ENCODE peak calls at places on chromosomes 12 and 14, in five cellular contexts. One of them, this sample, is unnamed.

GRCh38 chr14:20219033-20219432 is 4.5 kb upstream of the OR11H6 start:
- DNase-seq in breast epithelium: no peak
- DNase-seq in choroid plexus epithelial cell: no peak
- DNase-seq in WTC11: no peak
- DNase-seq in right atrium auricular region: no peak
- DNase-seq in this sample: no peak

GRCh38 chr14:69141550-69141949 is 11.4 kb downstream of the DCAF5 start:
- DNase-seq in breast epithelium: no peak
- DNase-seq in choroid plexus epithelial cell: no peak
- DNase-seq in WTC11: no peak
- DNase-seq in right atrium auricular region: no peak
- DNase-seq in this sample: no peak

GRCh38 chr14:21734457-21735074 is 60.9 kb upstream of the OR4E1 start:
- DNase-seq in breast epithelium: no peak
- DNase-seq in choroid plexus epithelial cell: peak
- DNase-seq in WTC11: no peak
- DNase-seq in right atrium auricular region: no peak
- DNase-seq in this sample: no peak

GRCh38 chr14:100155881-100156645 is 3.4 kb downstream of the DEGS2 start:
- DNase-seq in breast epithelium: peak
- DNase-seq in choroid plexus epithelial cell: no peak
- DNase-seq in WTC11: no peak
- DNase-seq in right atrium auricular region: no peak
- DNase-seq in this sample: no peak

GRCh38 chr12:66052988-66053615 is 77.4 kb downstream of the LLPH start:
- DNase-seq in breast epithelium: no peak
- DNase-seq in choroid plexus epithelial cell: no peak
- DNase-seq in WTC11: no peak
- DNase-seq in right atrium auricular region: no peak
- DNase-seq in this sample: no peak

GRCh38 chr12:94205738-94206310 is 57.4 kb downstream of the PLXNC1 start:
- DNase-seq in breast epithelium: no peak
- DNase-seq in choroid plexus epithelial cell: no peak
- DNase-seq in WTC11: no peak
- DNase-seq in right atrium auricular region: no peak
- DNase-seq in this sample: no peak

GRCh38 chr12:60035835-60036234 is 440.0 kb downstream of the SLC16A7 start:
- DNase-seq in breast epithelium: no peak
- DNase-seq in choroid plexus epithelial cell: no peak
- DNase-seq in WTC11: no peak
- DNase-seq in right atrium auricular region: no peak
- DNase-seq in this sample: no peak

GRCh38 chr12:132174703-132175490 is 30.6 kb downstream of the NOC4L start:
- DNase-seq in breast epithelium: no peak
- DNase-seq in choroid plexus epithelial cell: no peak
- DNase-seq in WTC11: no peak
- DNase-seq in right atrium auricular region: no peak
- DNase-seq in this sample: no peak

GRCh38 chr12:75908961-75909699 is 122.4 kb downstream of the PHLDA1 start:
- DNase-seq in breast epithelium: peak
- DNase-seq in choroid plexus epithelial cell: peak
- DNase-seq in WTC11: no peak
- DNase-seq in right atrium auricular region: peak
- DNase-seq in this sample: no peak

GRCh38 chr12:122282066-122282465 is 15.8 kb upstream of the VPS33A start:
- DNase-seq in breast epithelium: no peak
- DNase-seq in choroid plexus epithelial cell: peak
- DNase-seq in WTC11: no peak
- DNase-seq in right atrium auricular region: no peak
- DNase-seq in this sample: no peak

GRCh38 chr14:73633517-73634332 is 11.1 kb upstream of the DNAL1 start:
- DNase-seq in breast epithelium: peak
- DNase-seq in choroid plexus epithelial cell: peak
- DNase-seq in WTC11: peak
- DNase-seq in right atrium auricular region: peak
- DNase-seq in this sample: no peak

GRCh38 chr14:105364100-105364708 is 34.1 kb upstream of the TEX22 start:
- DNase-seq in breast epithelium: no peak
- DNase-seq in choroid plexus epithelial cell: peak
- DNase-seq in WTC11: no peak
- DNase-seq in right atrium auricular region: no peak
- DNase-seq in this sample: no peak

GRCh38 chr14:72305555-72305954 is 373.3 kb downstream of the RGS6 start:
- DNase-seq in breast epithelium: no peak
- DNase-seq in choroid plexus epithelial cell: no peak
- DNase-seq in WTC11: no peak
- DNase-seq in right atrium auricular region: no peak
- DNase-seq in this sample: no peak

GRCh38 chr12:38488866-38489265 is 172.3 kb downstream of the ALG10B start:
- DNase-seq in breast epithelium: no peak
- DNase-seq in choroid plexus epithelial cell: no peak
- DNase-seq in WTC11: no peak
- DNase-seq in right atrium auricular region: no peak
- DNase-seq in this sample: no peak

GRCh38 chr14:23009939-23010718 is at the start of gene C14orf93:
- DNase-seq in breast epithelium: peak
- DNase-seq in choroid plexus epithelial cell: peak
- DNase-seq in WTC11: peak
- DNase-seq in right atrium auricular region: peak
- DNase-seq in this sample: no peak

GRCh38 chr14:70649803-70650202 is 8.1 kb downstream of the TTC9 start:
- DNase-seq in breast epithelium: no peak
- DNase-seq in choroid plexus epithelial cell: no peak
- DNase-seq in WTC11: no peak
- DNase-seq in right atrium auricular region: no peak
- DNase-seq in this sample: no peak

DNA sequence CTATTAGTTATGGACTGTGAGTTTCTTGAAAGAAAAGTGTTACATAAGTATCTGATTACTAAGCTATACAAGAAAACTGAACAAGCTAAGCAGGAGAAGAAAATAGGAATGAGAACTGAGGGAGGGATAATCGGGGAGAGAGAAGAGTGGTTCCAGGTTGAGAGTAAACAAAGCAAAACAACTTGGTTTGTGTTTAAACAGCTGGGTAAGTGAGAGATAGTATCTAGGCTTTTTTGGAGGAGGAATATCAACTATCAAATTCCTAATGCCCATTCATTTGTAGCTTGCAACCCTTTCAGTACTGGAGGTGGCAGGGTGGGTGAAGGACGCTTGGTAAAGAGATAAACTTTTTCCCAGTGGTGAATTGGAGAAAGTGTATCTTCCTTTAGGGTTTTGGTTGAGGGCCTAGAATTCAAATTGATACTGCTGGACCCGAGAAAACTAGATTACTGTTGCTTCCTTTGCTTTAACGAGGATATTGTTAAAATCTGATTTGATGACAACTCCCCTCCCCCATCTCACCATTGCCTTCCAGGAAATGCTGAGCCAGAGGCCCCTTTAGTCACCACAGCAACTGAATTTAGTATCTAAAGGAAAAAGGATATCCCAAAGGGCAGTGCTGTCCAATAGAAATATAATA is 2.0 kb upstream of the SLC2A3 start:
- DNase-seq in breast epithelium: no peak
- DNase-seq in choroid plexus epithelial cell: peak
- DNase-seq in WTC11: no peak
- DNase-seq in right atrium auricular region: no peak
- DNase-seq in this sample: no peak
- TF ChIP-seq CTCF in breast epithelium: no peak
- TF ChIP-seq CTCF in choroid plexus epithelial cell: peak
- TF ChIP-seq CTCF in WTC11: no peak
- TF ChIP-seq CTCF in right atrium auricular region: no peak
- TF ChIP-seq CTCF in this sample: no peak

DNA sequence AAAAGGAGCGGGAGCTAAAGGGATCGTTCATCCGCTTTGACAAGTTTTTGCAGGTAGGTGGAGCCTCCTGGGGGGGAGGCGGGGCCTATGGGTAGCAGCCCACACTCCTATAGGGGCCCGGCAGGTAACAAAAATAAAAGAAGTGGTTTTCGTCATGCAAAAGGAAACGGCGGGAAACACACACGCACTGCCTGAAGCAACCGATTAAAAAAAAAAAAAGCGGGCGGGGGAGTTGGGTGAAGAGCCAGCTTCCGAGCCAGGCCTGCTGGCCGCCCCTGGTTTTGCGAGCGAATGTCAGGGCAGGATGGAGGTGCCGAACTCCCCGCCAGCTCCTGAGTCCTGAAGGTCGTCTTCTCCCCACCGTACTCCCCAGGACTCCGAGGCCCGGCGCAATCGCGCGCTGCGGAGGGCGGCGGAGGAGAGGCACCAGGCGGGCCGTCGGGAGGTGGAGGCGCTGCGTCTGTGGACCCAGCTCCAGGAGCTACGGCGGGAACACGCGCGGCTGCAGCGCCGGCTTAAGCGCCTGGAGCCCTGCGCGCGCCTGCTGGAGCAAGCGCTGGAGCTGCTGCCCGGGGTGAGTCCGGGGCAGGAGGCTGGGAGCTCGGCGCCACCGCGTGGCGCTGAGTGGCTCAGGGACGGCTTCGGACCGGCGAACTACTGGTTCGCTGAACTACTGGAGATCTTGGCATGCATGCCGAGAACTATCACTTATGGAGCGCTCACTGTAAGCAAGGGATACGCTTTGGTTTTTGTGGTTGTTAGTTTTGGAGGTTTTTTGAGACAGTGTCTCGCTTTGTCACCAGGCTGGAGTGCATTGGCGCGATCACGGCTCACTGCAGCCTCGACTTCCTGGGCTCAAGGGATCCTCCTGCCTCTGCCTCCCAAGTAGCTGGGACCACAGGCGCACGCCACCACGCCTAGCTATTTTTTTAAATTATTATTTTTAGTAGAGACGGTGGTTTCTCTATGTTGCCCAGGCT is 3.6 kb downstream of the CFAP73 start:
- DNase-seq in breast epithelium: peak
- DNase-seq in choroid plexus epithelial cell: peak
- DNase-seq in WTC11: peak
- DNase-seq in right atrium auricular region: peak
- DNase-seq in this sample: no peak
- TF ChIP-seq CTCF in breast epithelium: peak
- TF ChIP-seq CTCF in choroid plexus epithelial cell: peak
- TF ChIP-seq CTCF in WTC11: no peak
- TF ChIP-seq CTCF in right atrium auricular region: no peak
- TF ChIP-seq CTCF in this sample: no peak

DNA sequence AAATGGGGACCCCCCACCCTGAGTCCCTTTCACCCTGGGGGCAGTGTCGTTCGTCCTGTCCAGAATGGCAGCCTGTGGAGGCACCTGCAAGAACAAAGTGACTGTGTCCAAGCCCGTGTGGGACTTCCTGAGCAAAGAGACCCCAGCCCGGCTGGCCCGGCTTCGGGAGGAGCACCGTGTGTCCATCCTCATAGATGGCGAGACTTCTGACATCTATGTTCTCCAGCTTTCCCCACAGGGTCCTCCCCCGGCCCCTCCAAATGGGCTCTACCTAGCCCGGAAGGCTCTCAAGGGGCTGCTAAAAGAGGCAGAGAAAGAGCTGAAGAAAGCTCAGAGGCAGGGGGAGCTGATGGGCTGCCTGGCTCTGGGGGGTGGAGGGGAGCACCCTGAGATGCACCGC is 2.2 kb downstream of the DTX3 start:
- DNase-seq in breast epithelium: no peak
- DNase-seq in choroid plexus epithelial cell: no peak
- DNase-seq in WTC11: no peak
- DNase-seq in right atrium auricular region: no peak
- DNase-seq in this sample: no peak
- TF ChIP-seq CTCF in breast epithelium: no peak
- TF ChIP-seq CTCF in choroid plexus epithelial cell: no peak
- TF ChIP-seq CTCF in WTC11: no peak
- TF ChIP-seq CTCF in right atrium auricular region: no peak
- TF ChIP-seq CTCF in this sample: no peak

GRCh38 chr12:69042970-69043369 is 110.0 kb upstream of the CPM start:
- DNase-seq in breast epithelium: no peak
- DNase-seq in choroid plexus epithelial cell: peak
- DNase-seq in WTC11: peak
- DNase-seq in right atrium auricular region: no peak
- DNase-seq in this sample: no peak
- TF ChIP-seq CTCF in breast epithelium: no peak
- TF ChIP-seq CTCF in choroid plexus epithelial cell: no peak
- TF ChIP-seq CTCF in WTC11: no peak
- TF ChIP-seq CTCF in right atrium auricular region: no peak
- TF ChIP-seq CTCF in this sample: no peak

This sample was measured in omental fat pad.